ENCODE peak calls at places on chromosomes 5 and 9, in seven cellular contexts. D, K, W, U, L, Z and E are unnamed samples.

GRCh38 chr5:83715316-83716060 is 5.2 kb downstream of the HAPLN1 start:
- DNase-seq in D (peak), K (no peak), W (no peak), U (no peak), L (no peak), Z (no peak), E (peak)

GRCh38 chr9:136370687-136371530 is 2.6 kb downstream of the CARD9 start:
- DNase-seq in D (no peak), K (peak), W (no peak), U (no peak), L (no peak), Z (no peak), E (peak)

GRCh38 chr5:59517926-59518585 is 375.5 kb downstream of the PDE4D start:
- DNase-seq in D (no peak), K (peak), W (no peak), U (no peak), L (peak), Z (no peak), E (no peak)

GRCh38 chr5:109619024-109619460 is 70.7 kb upstream of the MAN2A1 start:
- DNase-seq in D (no peak), K (no peak), W (no peak), U (no peak), L (no peak), Z (no peak), E (no peak)

GRCh38 chr9:27247756-27248155 is 49.2 kb downstream of the EQTN start:
- DNase-seq in D (peak), K (peak), W (peak), U (peak), L (peak), Z (peak), E (peak)

GRCh38 chr9:98087420-98088354 is 31.2 kb downstream of the NANS start:
- DNase-seq in D (peak), K (peak), W (peak), U (peak), L (peak), Z (peak), E (peak)

GRCh38 chr5:76104027-76104426 is 20.8 kb downstream of the SV2C start:
- DNase-seq in D (peak), K (peak), W (peak), U (peak), L (peak), Z (no peak), E (peak)

GRCh38 chr5:32138839-32139493 is 35.2 kb downstream of the GOLPH3 start:
- DNase-seq in D (no peak), K (peak), W (no peak), U (no peak), L (no peak), Z (no peak), E (no peak)

GRCh38 chr9:35285731-35286130 is 123.9 kb downstream of the UNC13B start:
- DNase-seq in D (no peak), K (no peak), W (no peak), U (no peak), L (no peak), Z (no peak), E (no peak)

GRCh38 chr5:57595530-57596098 is 113.0 kb upstream of the ACTBL2 start:
- DNase-seq in D (no peak), K (no peak), W (no peak), U (no peak), L (no peak), Z (no peak), E (no peak)

GRCh38 chr9:125374443-125375309 is 113.0 kb downstream of the GAPVD1 start:
- DNase-seq in D (peak), K (peak), W (peak), U (peak), L (peak), Z (peak), E (peak)

GRCh38 chr5:2095011-2095410 is 212.3 kb upstream of the IRX4 start:
- DNase-seq in D (no peak), K (no peak), W (no peak), U (no peak), L (no peak), Z (no peak), E (no peak)

GRCh38 chr9:108751301-108751824 is 104.4 kb downstream of the ACTL7B start:
- DNase-seq in D (no peak), K (no peak), W (no peak), U (no peak), L (no peak), Z (no peak), E (no peak)

GRCh38 chr9:81410201-81410600 is 279.1 kb downstream of the TLE1 start:
- DNase-seq in D (no peak), K (peak), W (no peak), U (no peak), L (peak), Z (no peak), E (peak)

GRCh38 chr5:83077662-83078261 is 415 bp downstream of the XRCC4 start:
- DNase-seq in D (peak), K (peak), W (no peak), U (no peak), L (peak), Z (no peak), E (no peak)

GRCh38 chr9:118829334-118829733 is 539.9 kb downstream of the BRINP1 start:
- DNase-seq in D (peak), K (no peak), W (peak), U (no peak), L (peak), Z (no peak), E (no peak)

GRCh38 chr9:133359420-133360175 is 3.2 kb downstream of the SURF2 start:
- DNase-seq in D (peak), K (no peak), W (no peak), U (peak), L (no peak), Z (no peak), E (peak)

GRCh38 chr5:140725799-140726471 is 25.7 kb downstream of the ZMAT2 start:
- DNase-seq in D (peak), K (peak), W (peak), U (peak), L (peak), Z (peak), E (peak)

GRCh38 chr5:65866837-65867508 is 59.4 kb upstream of the ERBIN start:
- DNase-seq in D (no peak), K (no peak), W (no peak), U (no peak), L (no peak), Z (no peak), E (no peak)

GRCh38 chr9:113516840-113517577 is 53.5 kb downstream of the RGS3 start:
- DNase-seq in D (no peak), K (peak), W (no peak), U (no peak), L (no peak), Z (no peak), E (no peak)

GRCh38 chr5:79582186-79582585 is 30.1 kb upstream of the TENT2 start:
- DNase-seq in D (no peak), K (no peak), W (no peak), U (no peak), L (no peak), Z (no peak), E (no peak)

GRCh38 chr5:171806976-171807823 is 21.6 kb downstream of the SMIM23 start:
- DNase-seq in D (no peak), K (peak), W (no peak), U (no peak), L (no peak), Z (no peak), E (peak)

GRCh38 chr5:68699966-68700365 is 393.8 kb upstream of the SLC30A5 start:
- DNase-seq in D (no peak), K (no peak), W (no peak), U (no peak), L (no peak), Z (no peak), E (no peak)

DNA sequence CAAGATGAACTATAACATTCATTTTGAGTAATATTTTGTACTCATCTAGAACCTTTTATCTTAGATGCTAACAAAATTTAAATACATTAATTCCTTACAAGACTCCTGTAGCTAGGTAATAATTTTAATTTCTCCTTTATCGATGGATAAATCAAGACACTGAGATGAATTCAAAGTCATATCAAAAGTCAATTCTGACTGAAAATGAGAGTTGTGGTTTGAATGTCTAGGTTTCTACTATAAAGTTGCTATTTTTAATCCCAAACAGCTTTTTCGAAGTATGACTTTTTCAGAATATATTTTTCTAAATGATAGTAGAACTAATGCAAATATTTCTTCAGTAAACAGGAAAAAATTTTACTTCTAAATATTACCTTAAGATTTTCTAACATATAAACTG is 491.7 kb upstream of the FAM174A start:
- DNase-seq in D (no peak), K (no peak), W (no peak), U (no peak), L (no peak), Z (no peak), E (no peak)
- H3K23ac ChIP-seq in D (no peak), K (no peak), W (no peak), U (no peak), L (no peak), Z (no peak), E (no peak)

DNA sequence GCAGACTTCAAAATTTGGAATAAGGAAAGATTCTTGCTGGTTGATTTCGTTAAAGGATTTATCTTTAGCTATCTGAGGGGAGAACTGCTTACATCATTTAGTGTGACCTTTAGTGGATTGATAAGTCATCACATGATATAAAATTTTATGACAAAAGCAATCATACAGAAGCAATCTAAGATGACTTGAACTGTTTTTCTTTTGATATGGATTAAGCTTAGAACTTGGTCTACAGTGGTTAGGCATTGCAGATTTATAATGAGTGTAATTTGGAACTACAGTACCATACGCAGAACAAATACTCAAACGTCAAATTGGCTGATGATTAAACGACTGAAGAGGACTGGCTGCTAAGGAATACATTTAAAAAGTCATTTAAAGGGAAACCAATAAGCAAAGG is 128.3 kb downstream of the GLIS3 start:
- DNase-seq in D (no peak), K (no peak), W (no peak), U (no peak), L (no peak), Z (no peak), E (no peak)
- H3K4ac ChIP-seq in D (no peak), K (no peak), W (no peak), U (no peak), L (no peak), Z (no peak), E (no peak)

DNA sequence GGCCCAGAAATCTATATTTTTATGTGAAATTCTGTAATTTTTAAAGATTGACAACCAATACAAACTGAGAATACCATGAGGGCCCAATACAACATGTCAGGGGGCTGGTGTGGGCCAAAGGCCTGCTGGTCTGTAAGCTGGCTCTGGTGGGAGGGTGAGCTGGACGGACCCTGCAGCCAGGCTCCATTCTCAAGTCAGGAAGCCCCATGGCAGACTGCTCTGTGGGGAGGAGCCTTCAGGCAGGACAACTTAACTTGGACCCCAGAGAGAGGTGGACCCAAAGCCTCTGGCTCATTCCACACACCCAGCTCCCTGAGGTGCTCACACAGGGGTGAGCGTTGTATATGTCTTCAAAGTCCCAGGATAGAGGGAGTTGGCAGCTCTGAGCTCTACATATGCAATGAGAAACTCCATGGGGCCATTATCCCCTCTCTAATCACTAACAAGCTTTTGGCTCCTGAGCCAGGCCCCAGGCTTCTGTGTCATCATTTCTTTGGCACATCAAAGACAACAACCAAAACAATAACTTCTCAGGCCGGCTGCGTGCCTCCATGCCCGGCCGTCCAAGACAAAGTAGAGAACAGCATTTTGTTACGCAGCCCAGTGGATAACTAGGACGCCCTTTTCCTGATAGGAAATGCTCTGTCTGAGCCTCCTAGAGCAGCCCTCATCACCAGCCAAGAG is 6.4 kb downstream of the SEPTIN8 start:
- DNase-seq in D (peak), K (no peak), W (no peak), U (no peak), L (no peak), Z (no peak), E (no peak)
- H3K23ac ChIP-seq in D (no peak), K (peak), W (peak), U (no peak), L (no peak), Z (no peak), E (no peak)

DNA sequence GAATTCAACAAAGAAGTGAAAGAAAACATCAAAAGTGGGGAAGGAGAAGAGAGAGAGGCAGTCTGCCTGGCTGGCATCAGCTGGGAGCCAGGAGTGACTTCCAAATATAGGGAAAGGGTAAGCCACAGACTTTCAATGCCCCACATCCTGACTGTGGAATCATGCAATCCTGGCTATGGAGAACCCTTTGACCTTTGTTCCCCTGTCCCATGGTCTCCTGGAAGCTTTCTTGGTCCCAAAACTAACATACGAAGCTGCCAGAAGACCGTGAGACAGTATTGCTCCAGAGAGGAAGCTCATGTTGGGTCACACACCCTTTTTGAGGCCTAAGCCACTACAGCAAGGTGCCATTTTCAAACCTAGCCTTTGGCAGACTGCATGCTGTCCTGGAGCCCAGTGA is 665.5 kb downstream of the ELAVL2 start:
- DNase-seq in D (no peak), K (no peak), W (no peak), U (no peak), L (no peak), Z (no peak), E (no peak)
- H3K4ac ChIP-seq in D (no peak), K (no peak), W (no peak), U (no peak), L (no peak), Z (no peak), E (no peak)

GRCh38 chr5:72845889-72846288 is 29.4 kb downstream of the TNPO1 start:
- DNase-seq in D (no peak), K (no peak), W (no peak), U (no peak), L (no peak), Z (no peak), E (peak)
- H3K23ac ChIP-seq in D (no peak), K (peak), W (no peak), U (no peak), L (no peak), Z (no peak), E (no peak)

GRCh38 chr9:38526571-38526970 is 93.8 kb downstream of the ANKRD18A start:
- DNase-seq in D (no peak), K (no peak), W (no peak), U (no peak), L (no peak), Z (no peak), E (no peak)
- H3K4ac ChIP-seq in D (no peak), K (no peak), W (no peak), U (no peak), L (no peak), Z (no peak), E (no peak)

GRCh38 chr9:5839572-5839902 is 6.6 kb upstream of the ERMP1 start:
- DNase-seq in D (no peak), K (no peak), W (no peak), U (no peak), L (no peak), Z (no peak), E (no peak)
- H3K23ac ChIP-seq in D (no peak), K (no peak), W (no peak), U (no peak), L (no peak), Z (no peak), E (no peak)

GRCh38 chr5:131769961-131770360 is 26.9 kb downstream of the FNIP1 start:
- DNase-seq in D (no peak), K (no peak), W (no peak), U (no peak), L (peak), Z (no peak), E (no peak)
- H3K4ac ChIP-seq in D (no peak), K (no peak), W (no peak), U (no peak), L (no peak), Z (no peak), E (no peak)

GRCh38 chr9:85505612-85506011 is 236.1 kb downstream of the AGTPBP1 start:
- DNase-seq in D (no peak), K (no peak), W (no peak), U (no peak), L (no peak), Z (no peak), E (no peak)
- H3K23ac ChIP-seq in D (peak), K (no peak), W (peak), U (no peak), L (no peak), Z (no peak), E (no peak)